ENCODE peak calls at places on chromosomes 12 and 14, in ten cellular contexts. W is HFF-Myc, H is Peyer's patch, Q is kidney, D is testis, B is astrocyte of the spinal cord, E is endothelial cell of umbilical vein, L is mucosa of descending colon, C is fibroblast of villous mesenchyme, A is transverse colon. R is an unnamed sample.

GRCh38 chr14:105168979-105169507 is 467 bp upstream of the JAG2 start:
- DNase-seq in W (no peak), H (no peak), Q (no peak), D (no peak), B (no peak), E (peak; percentile 81), L (no peak), C (no peak), A (no peak), R (no peak)

GRCh38 chr12:575948-576612 is 87.2 kb downstream of the NINJ2 start:
- DNase-seq in W (no peak), H (peak; percentile 89), Q (peak; percentile 92), D (peak; percentile 83), B (peak; percentile 57), E (peak; percentile 56), L (peak; percentile 87), C (peak; percentile 60), A (peak; percentile 84), R (peak; percentile 63)

GRCh38 chr12:57763881-57764661 is 2.8 kb downstream of the CYP27B1 start:
- DNase-seq in W (no peak), H (no peak), Q (peak; percentile 29), D (no peak), B (no peak), E (no peak), L (no peak), C (no peak), A (no peak), R (no peak)

GRCh38 chr14:31545328-31545727 is 15.9 kb upstream of the NUBPL start:
- DNase-seq in W (no peak), H (no peak), Q (no peak), D (no peak), B (no peak), E (no peak), L (no peak), C (no peak), A (no peak), R (no peak)

GRCh38 chr14:58099682-58100081 is 52.3 kb downstream of the ARMH4 start:
- DNase-seq in W (no peak), H (no peak), Q (no peak), D (no peak), B (no peak), E (no peak), L (no peak), C (no peak), A (no peak), R (no peak)

GRCh38 chr12:126706300-126706699 is 1560.7 kb upstream of the TMEM132C start:
- DNase-seq in W (no peak), H (no peak), Q (no peak), D (no peak), B (no peak), E (no peak), L (no peak), C (no peak), A (no peak), R (no peak)

GRCh38 chr12:119807380-119807779 is 69.7 kb downstream of the CIT start:
- DNase-seq in W (no peak), H (no peak), Q (no peak), D (no peak), B (no peak), E (no peak), L (no peak), C (no peak), A (no peak), R (no peak)

GRCh38 chr12:123533672-123534643 is at the start of gene RILPL1:
- DNase-seq in W (no peak), H (peak; percentile 64), Q (peak; percentile 83), D (peak; percentile 58), B (peak; percentile 27), E (peak; percentile 50), L (peak; percentile 64), C (peak; percentile 51), A (peak; percentile 35), R (peak; percentile 29)

GRCh38 chr12:111283986-111284385 is 84.9 kb downstream of the PHETA1 start:
- DNase-seq in W (no peak), H (no peak), Q (no peak), D (no peak), B (no peak), E (no peak), L (no peak), C (no peak), A (no peak), R (no peak)

GRCh38 chr12:26428420-26428819 is 233.0 kb downstream of the SSPN start:
- DNase-seq in W (no peak), H (no peak), Q (no peak), D (no peak), B (no peak), E (no peak), L (no peak), C (no peak), A (no peak), R (no peak)

GRCh38 chr12:19130224-19131019 is 889 bp downstream of the PLEKHA5 start:
- DNase-seq in W (no peak), H (peak; percentile 54), Q (peak; percentile 84), D (peak; percentile 31), B (peak; percentile 45), E (peak; percentile 44), L (peak; percentile 66), C (no peak), A (peak; percentile 37), R (no peak)

GRCh38 chr12:29054790-29055663 is 94.1 kb upstream of the FAR2 start:
- DNase-seq in W (no peak), H (no peak), Q (no peak), D (no peak), B (no peak), E (no peak), L (no peak), C (no peak), A (no peak), R (no peak)

GRCh38 chr12:122969657-122970056 is 3.4 kb upstream of the ABCB9 start:
- DNase-seq in W (no peak), H (no peak), Q (no peak), D (no peak), B (no peak), E (no peak), L (no peak), C (no peak), A (no peak), R (no peak)

GRCh38 chr12:67474934-67475620 is 173.5 kb upstream of the DYRK2 start:
- DNase-seq in W (no peak), H (no peak), Q (no peak), D (no peak), B (no peak), E (no peak), L (no peak), C (no peak), A (no peak), R (no peak)

GRCh38 chr14:100567009-100567876 is 20.0 kb downstream of the BEGAIN start:
- DNase-seq in W (no peak), H (no peak), Q (no peak), D (no peak), B (no peak), E (no peak), L (no peak), C (no peak), A (no peak), R (no peak)

GRCh38 chr14:105738638-105739037 is 212.3 kb downstream of the TMEM121 start:
- DNase-seq in W (no peak), H (no peak), Q (peak; percentile 51), D (no peak), B (no peak), E (no peak), L (no peak), C (no peak), A (no peak), R (no peak)

GRCh38 chr12:117402363-117402762 is 40.9 kb upstream of the NOS1 start:
- DNase-seq in W (no peak), H (no peak), Q (no peak), D (no peak), B (no peak), E (no peak), L (no peak), C (no peak), A (no peak), R (no peak)
- TF ChIP-seq CTCF in W (no peak), H (no peak), Q (no peak), D (no peak), B (no peak), E (no peak), L (no peak), C (no peak), A (no peak), R (no peak)

DNA sequence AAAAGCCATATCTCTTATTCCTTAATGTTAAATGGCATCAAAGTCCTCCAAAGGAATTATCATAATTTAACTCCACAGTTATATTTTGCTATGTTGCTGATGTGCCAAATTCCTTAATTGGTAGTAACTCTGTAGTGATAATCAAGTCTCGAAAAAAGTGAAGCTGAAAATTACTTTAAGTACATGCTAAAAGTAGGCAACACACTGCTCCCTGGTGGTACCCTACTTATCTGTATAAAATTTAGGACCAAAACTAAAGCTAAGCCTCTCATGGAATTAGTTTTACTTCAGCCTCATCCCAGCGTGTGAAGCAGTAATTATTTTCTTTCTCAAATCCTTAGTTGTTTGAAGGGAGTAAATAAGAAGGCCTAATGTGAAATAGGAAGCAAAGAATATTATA is 132.8 kb downstream of the TTLL5 start:
- DNase-seq in W (no peak), H (no peak), Q (no peak), D (peak; percentile 50), B (peak; percentile 32), E (no peak), L (no peak), C (peak; percentile 65), A (no peak), R (peak; percentile 46)
- TF ChIP-seq CTCF in W (peak; percentile 14), H (no peak), Q (no peak), D (peak; percentile 25), B (no peak), E (no peak), L (no peak), C (peak; percentile 40), A (no peak), R (peak; percentile 20)

DNA sequence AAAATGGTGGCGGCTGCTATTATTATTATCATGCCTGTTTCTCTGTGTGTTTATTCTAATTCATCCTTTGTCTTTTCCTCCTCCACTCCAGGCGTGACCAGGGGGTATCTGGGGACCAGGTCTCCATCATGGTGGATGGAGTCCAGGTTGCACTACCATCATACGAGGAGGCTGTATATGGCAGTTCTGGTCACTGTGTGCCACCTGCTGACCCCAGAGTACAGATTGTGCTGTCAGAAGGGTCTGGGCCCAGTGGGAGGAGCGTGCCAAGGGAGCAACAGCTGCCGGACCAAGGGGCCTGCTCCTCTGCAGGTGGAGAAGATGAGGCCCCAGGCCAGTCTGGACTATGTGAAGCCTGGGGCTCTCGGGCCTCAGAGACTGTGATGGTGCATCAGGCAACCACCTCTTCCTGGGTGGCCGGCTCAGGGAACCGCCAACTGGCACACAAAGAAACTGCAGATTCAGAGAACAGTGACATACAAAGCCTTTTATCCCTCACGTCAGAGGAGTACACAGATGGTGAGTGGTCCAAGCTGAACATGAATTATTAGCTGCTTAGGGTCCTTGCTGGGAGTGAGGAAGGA is 58.3 kb upstream of the SRSF5 start:
- DNase-seq in W (no peak), H (peak; percentile 58), Q (peak; percentile 71), D (no peak), B (no peak), E (no peak), L (no peak), C (no peak), A (peak; percentile 29), R (no peak)
- TF ChIP-seq CTCF in W (peak; percentile 29), H (peak; percentile 41), Q (no peak), D (peak; percentile 18), B (peak; percentile 48), E (no peak), L (no peak), C (peak; percentile 28), A (peak; percentile 40), R (peak; percentile 23)

GRCh38 chr14:53285806-53286205 is 132.7 kb upstream of the DDHD1 start:
- DNase-seq in W (no peak), H (no peak), Q (no peak), D (no peak), B (no peak), E (no peak), L (no peak), C (peak; percentile 80), A (no peak), R (peak; percentile 10)
- TF ChIP-seq CTCF in W (no peak), H (no peak), Q (no peak), D (no peak), B (no peak), E (no peak), L (no peak), C (no peak), A (no peak), R (peak; percentile 10)